ENCODE peak calls at places on chromosomes 16 and 17, in four cellular contexts. One of them, this sample, is unnamed.

GRCh38 chr16:15897834-15898254 is 9.4 kb upstream of the CEP20 start:
- DNase-seq in uterus: no peak
- DNase-seq in A673: no peak
- DNase-seq in amniotic stem cell: peak; percentile 4
- DNase-seq in this sample: no peak

GRCh38 chr17:77385750-77386501 is 245.2 kb downstream of the SEC14L1 start:
- DNase-seq in uterus: peak; percentile 55
- DNase-seq in A673: no peak
- DNase-seq in amniotic stem cell: no peak
- DNase-seq in this sample: no peak

GRCh38 chr17:78419970-78420820 is 41.7 kb downstream of the PGS1 start:
- DNase-seq in uterus: no peak
- DNase-seq in A673: no peak
- DNase-seq in amniotic stem cell: no peak
- DNase-seq in this sample: no peak

GRCh38 chr17:19618015-19618414 is 30.5 kb upstream of the ALDH3A2 start:
- DNase-seq in uterus: no peak
- DNase-seq in A673: no peak
- DNase-seq in amniotic stem cell: no peak
- DNase-seq in this sample: no peak

GRCh38 chr16:67860589-67861398 is 12.1 kb upstream of the EDC4 start:
- DNase-seq in uterus: no peak
- DNase-seq in A673: no peak
- DNase-seq in amniotic stem cell: no peak
- DNase-seq in this sample: no peak

GRCh38 chr17:37671028-37671812 is 28.0 kb upstream of the DDX52 start:
- DNase-seq in uterus: no peak
- DNase-seq in A673: no peak
- DNase-seq in amniotic stem cell: no peak
- DNase-seq in this sample: no peak

GRCh38 chr16:81803332-81803731 is 24.2 kb downstream of the PLCG2 start:
- DNase-seq in uterus: no peak
- DNase-seq in A673: no peak
- DNase-seq in amniotic stem cell: no peak
- DNase-seq in this sample: no peak

GRCh38 chr17:14304222-14304844 is 3.5 kb downstream of the HS3ST3B1 start:
- DNase-seq in uterus: no peak
- DNase-seq in A673: no peak
- DNase-seq in amniotic stem cell: no peak
- DNase-seq in this sample: no peak

GRCh38 chr17:12693640-12694039 is 27.9 kb downstream of the MYOCD start:
- DNase-seq in uterus: no peak
- DNase-seq in A673: no peak
- DNase-seq in amniotic stem cell: no peak
- DNase-seq in this sample: no peak

GRCh38 chr16:21083729-21084268 is 66.8 kb downstream of the DNAH3 start:
- DNase-seq in uterus: peak; percentile 47
- DNase-seq in A673: peak; percentile 59
- DNase-seq in amniotic stem cell: no peak
- DNase-seq in this sample: peak; percentile 70

GRCh38 chr17:66032082-66032712 is 159.7 kb downstream of the CEP112 start:
- DNase-seq in uterus: no peak
- DNase-seq in A673: no peak
- DNase-seq in amniotic stem cell: no peak
- DNase-seq in this sample: peak; percentile 53

GRCh38 chr16:11145173-11145820 is 110.7 kb downstream of the SOCS1 start:
- DNase-seq in uterus: no peak
- DNase-seq in A673: no peak
- DNase-seq in amniotic stem cell: no peak
- DNase-seq in this sample: no peak

GRCh38 chr16:15607700-15608396 is 35.1 kb downstream of the MARF1 start:
- DNase-seq in uterus: no peak
- DNase-seq in A673: no peak
- DNase-seq in amniotic stem cell: no peak
- DNase-seq in this sample: peak; percentile 19

GRCh38 chr16:58497468-58497867 is 2.5 kb upstream of the NDRG4 start:
- DNase-seq in uterus: no peak
- DNase-seq in A673: no peak
- DNase-seq in amniotic stem cell: no peak
- DNase-seq in this sample: no peak